ENCODE peak calls at places on chromosome 19, in six cellular contexts. I is activated CD4-positive, alpha-beta T cell treated with anti-CD3 and anti-CD28 coated beads for 24 hours; D is kidney tubule cell; Z is lung microvascular endothelial cell; O is frontal cortex; V is stimulated activated CD4-positive, alpha-beta T cell treated with anti-CD3 and anti-CD28 coated beads, Interleukin-15, amount 100 ng/mL, for 1 hour. P is an unnamed sample.

GRCh38 chr19:6374179-6374709 is 1.5 kb downstream of the PSPN start:
- DNase-seq in Z (no peak), V (no peak), I (no peak), D (no peak), O (no peak), P (no peak)

GRCh38 chr19:11238781-11239376 is 540 bp upstream of the ANGPTL8 start:
- DNase-seq in Z (no peak), O (no peak), V (no peak), I (no peak), D (no peak), P (no peak)

GRCh38 chr19:46000497-46001246 is 5.4 kb downstream of the CCDC61 start:
- DNase-seq in D (no peak), V (peak), I (peak), Z (peak), O (peak), P (peak)

GRCh38 chr19:33438016-33438671 is 64.6 kb downstream of the CEBPG start:
- DNase-seq in Z (peak), I (no peak), V (no peak), D (no peak), O (peak), P (peak)

GRCh38 chr19:46015080-46015960 is 7.5 kb downstream of the PGLYRP1 start:
- DNase-seq in O (peak), D (peak), I (peak), V (peak), Z (peak), P (peak)

GRCh38 chr19:49921871-49922755 is 6.9 kb upstream of the ATF5 start:
- DNase-seq in O (no peak), I (no peak), V (no peak), D (peak), Z (no peak), P (no peak)

GRCh38 chr19:17076539-17076919 is 952 bp downstream of the MYO9B start:
- DNase-seq in I (no peak), O (no peak), D (peak), Z (peak), V (no peak), P (no peak)

GRCh38 chr19:47253467-47253881 is 2.9 kb upstream of the CCDC9 start:
- DNase-seq in D (peak), V (no peak), Z (no peak), O (no peak), I (no peak), P (no peak)

GRCh38 chr19:35211545-35212230 is 16.9 kb downstream of the FAM187B start:
- DNase-seq in I (no peak), O (no peak), D (no peak), Z (peak), V (peak), P (no peak)

GRCh38 chr19:23913931-23914330 is 755 bp upstream of the ZNF726 start:
- DNase-seq in Z (no peak), D (peak), V (no peak), O (no peak), I (no peak), P (no peak)

P was measured in NCI-H345.